ENCODE peak calls at places on chromosomes 16 and 17, in eight cellular contexts. H, M, Y, O, V, D, E and Q are unnamed samples.
A peak's percentile ranks its signal among the peaks of the same experiment; 100 is the strongest.

GRCh38 chr17:48642059-48642842 is 16.1 kb upstream of the HOXB9 start:
- DNase-seq in H (no peak), M (no peak), Y (peak; percentile 60), O (no peak), V (no peak), D (peak; percentile 62), E (no peak), Q (no peak)

GRCh38 chr16:24589997-24590396 is 50.6 kb downstream of the RBBP6 start:
- DNase-seq in H (peak; percentile 14), M (no peak), Y (no peak), O (no peak), V (no peak), D (no peak), E (no peak), Q (no peak)

GRCh38 chr17:72639711-72640110 is 452.8 kb downstream of the SLC39A11 start:
- DNase-seq in H (no peak), M (no peak), Y (no peak), O (no peak), V (no peak), D (no peak), E (no peak), Q (no peak)

GRCh38 chr17:50346313-50347086 is 574 bp downstream of the XYLT2 start:
- DNase-seq in H (peak; percentile 31), M (no peak), Y (no peak), O (no peak), V (peak; percentile 44), D (no peak), E (peak; percentile 71), Q (peak; percentile 45)

GRCh38 chr17:57508706-57509105 is 236.4 kb downstream of the CCDC182 start:
- DNase-seq in H (no peak), M (no peak), Y (no peak), O (no peak), V (no peak), D (peak; percentile 55), E (no peak), Q (no peak)

GRCh38 chr16:83059237-83059636 is 432.5 kb downstream of the CDH13 start:
- DNase-seq in H (peak; percentile 36), M (no peak), Y (no peak), O (no peak), V (no peak), D (no peak), E (no peak), Q (no peak)

GRCh38 chr17:40266882-40267281 is 20.8 kb upstream of the CDC6 start:
- DNase-seq in H (no peak), M (no peak), Y (no peak), O (no peak), V (peak; percentile 18), D (no peak), E (no peak), Q (no peak)

GRCh38 chr17:37844158-37844976 is 79.8 kb upstream of the TBC1D3K start:
- DNase-seq in H (peak; percentile 19), M (no peak), Y (no peak), O (peak; percentile 34), V (peak; percentile 51), D (no peak), E (peak; percentile 77), Q (no peak)

GRCh38 chr17:48179071-48179945 is 71.7 kb downstream of the SNX11 start:
- DNase-seq in H (no peak), M (no peak), Y (no peak), O (no peak), V (no peak), D (no peak), E (no peak), Q (no peak)

GRCh38 chr17:14245002-14245401 is 8.3 kb upstream of the CDRT15 start:
- DNase-seq in H (no peak), M (no peak), Y (no peak), O (no peak), V (no peak), D (no peak), E (no peak), Q (no peak)

GRCh38 chr17:39979021-39979660 is 1.5 kb upstream of the PSMD3 start:
- DNase-seq in H (peak; percentile 89), M (peak; percentile 88), Y (no peak), O (no peak), V (peak; percentile 40), D (no peak), E (no peak), Q (peak; percentile 74)

GRCh38 chr17:76368545-76368944 is 14.8 kb upstream of the PRPSAP1 start:
- DNase-seq in H (no peak), M (no peak), Y (no peak), O (no peak), V (no peak), D (no peak), E (no peak), Q (no peak)

GRCh38 chr16:86882586-86883280 is 304.4 kb downstream of the FOXL1 start:
- DNase-seq in H (peak; percentile 43), M (no peak), Y (no peak), O (no peak), V (no peak), D (no peak), E (peak; percentile 71), Q (peak; percentile 55)

GRCh38 chr17:29571486-29571882 is 3.0 kb downstream of the TP53I13 start:
- DNase-seq in H (no peak), M (no peak), Y (no peak), O (no peak), V (no peak), D (no peak), E (no peak), Q (no peak)

GRCh38 chr17:73182616-73183310 is 10.1 kb upstream of the COG1 start:
- DNase-seq in H (no peak), M (no peak), Y (no peak), O (no peak), V (no peak), D (no peak), E (no peak), Q (no peak)

GRCh38 chr17:49519781-49520180 is 24.7 kb downstream of the NGFR start:
- DNase-seq in H (no peak), M (no peak), Y (no peak), O (no peak), V (no peak), D (no peak), E (peak; percentile 37), Q (no peak)

GRCh38 chr16:10552998-10553491 is 27.4 kb downstream of the EMP2 start:
- DNase-seq in H (no peak), M (no peak), Y (no peak), O (peak; percentile 68), V (peak; percentile 51), D (no peak), E (peak; percentile 76), Q (no peak)